ENCODE peak calls at places on chromosomes 6 and 20, in eight cellular contexts. F, P, H, A, V, O, M and C are unnamed samples.

GRCh38 chr6:118562248-118562647 is 14.2 kb downstream of the PLN start:
- DNase-seq in V (no peak), F (no peak), A (no peak), P (no peak), O (no peak), M (no peak), H (no peak), C (no peak)

GRCh38 chr6:73073238-73073637 is 152.1 kb downstream of the KHDC1L start:
- DNase-seq in V (no peak), M (no peak), O (no peak), F (no peak), A (no peak), P (no peak), H (no peak), C (no peak)

GRCh38 chr20:20303742-20304141 is 64.2 kb upstream of the INSM1 start:
- DNase-seq in O (no peak), M (no peak), A (no peak), V (no peak), F (no peak), H (no peak), P (no peak), C (no peak)

GRCh38 chr6:84546427-84546914 is 217.9 kb downstream of the TBX18 start:
- DNase-seq in P (peak), V (no peak), F (peak), A (peak), M (peak), O (no peak), H (no peak), C (no peak)

GRCh38 chr6:45928721-45929305 is 86.8 kb downstream of the CLIC5 start:
- DNase-seq in O (no peak), M (no peak), H (no peak), V (no peak), A (no peak), F (no peak), P (no peak), C (no peak)

GRCh38 chr6:35475573-35475972 is 7.4 kb downstream of the RPL10A start:
- DNase-seq in F (no peak), M (no peak), V (no peak), A (no peak), P (no peak), O (no peak), H (no peak), C (no peak)

GRCh38 chr6:6712258-6712978 is 123.9 kb downstream of the LY86 start:
- DNase-seq in H (no peak), V (no peak), F (peak), O (no peak), A (no peak), M (peak), P (peak), C (no peak)

GRCh38 chr20:1924910-1925861 is 30.0 kb downstream of the SIRPA start:
- DNase-seq in A (no peak), V (no peak), M (no peak), H (peak), P (no peak), F (no peak), O (no peak), C (no peak)

GRCh38 chr20:46206025-46206424 is 87.9 kb downstream of the CD40 start:
- DNase-seq in F (peak), V (no peak), H (no peak), P (peak), O (peak), A (peak), M (no peak), C (no peak)

GRCh38 chr6:27672113-27672799 is 199.4 kb upstream of the ZNF184 start:
- DNase-seq in H (peak), O (peak), A (peak), F (peak), M (peak), V (no peak), P (peak), C (no peak)

GRCh38 chr20:41650221-41650948 is 32.2 kb upstream of the CHD6 start:
- DNase-seq in H (no peak), F (peak), P (no peak), V (no peak), A (no peak), O (no peak), M (no peak), C (no peak)

GRCh38 chr6:74518035-74518434 is 687.8 kb downstream of the COL12A1 start:
- DNase-seq in O (no peak), V (no peak), A (no peak), P (no peak), M (no peak), H (no peak), F (no peak), C (no peak)

GRCh38 chr6:72784071-72784470 is 162.2 kb downstream of the KCNQ5 start:
- DNase-seq in V (no peak), A (peak), P (no peak), H (no peak), M (peak), F (no peak), O (no peak), C (no peak)